ENCODE peak calls at places on chromosomes 1 and 21, in eight cellular contexts. N, H, E, O, B, W, R and P are unnamed samples.

GRCh38 chr1:161763522-161764098 is 2.5 kb upstream of the ATF6 start:
- DNase-seq in N (no peak), H (peak), E (peak), O (no peak), B (no peak), W (no peak), R (no peak), P (no peak)

GRCh38 chr1:58592521-58593134 is 15.6 kb upstream of the TACSTD2 start:
- DNase-seq in N (no peak), H (peak), E (peak), O (peak), B (no peak), W (peak), R (no peak), P (no peak)

GRCh38 chr1:41558761-41559171 is 74.3 kb upstream of the EDN2 start:
- DNase-seq in N (no peak), H (no peak), E (no peak), O (no peak), B (no peak), W (no peak), R (no peak), P (no peak)

GRCh38 chr1:43188106-43188505 is 16.0 kb downstream of the CFAP57 start:
- DNase-seq in N (no peak), H (no peak), E (no peak), O (no peak), B (no peak), W (no peak), R (no peak), P (no peak)

GRCh38 chr1:168148916-168149315 is 12.2 kb upstream of the GPR161 start:
- DNase-seq in N (no peak), H (no peak), E (no peak), O (no peak), B (no peak), W (no peak), R (no peak), P (no peak)

GRCh38 chr1:39779137-39779536 is 8.0 kb upstream of the OXCT2 start:
- DNase-seq in N (no peak), H (no peak), E (no peak), O (no peak), B (no peak), W (no peak), R (no peak), P (peak)

GRCh38 chr1:39646232-39647081 is 7.0 kb upstream of the HEYL start:
- DNase-seq in N (no peak), H (no peak), E (peak), O (peak), B (peak), W (no peak), R (no peak), P (peak)

GRCh38 chr21:15797577-15798363 is 68.0 kb downstream of the USP25 start:
- DNase-seq in N (no peak), H (no peak), E (peak), O (no peak), B (no peak), W (peak), R (no peak), P (no peak)

GRCh38 chr1:168708698-168709406 is 20.2 kb downstream of the DPT start:
- DNase-seq in N (no peak), H (no peak), E (no peak), O (no peak), B (peak), W (no peak), R (no peak), P (no peak)

DNA sequence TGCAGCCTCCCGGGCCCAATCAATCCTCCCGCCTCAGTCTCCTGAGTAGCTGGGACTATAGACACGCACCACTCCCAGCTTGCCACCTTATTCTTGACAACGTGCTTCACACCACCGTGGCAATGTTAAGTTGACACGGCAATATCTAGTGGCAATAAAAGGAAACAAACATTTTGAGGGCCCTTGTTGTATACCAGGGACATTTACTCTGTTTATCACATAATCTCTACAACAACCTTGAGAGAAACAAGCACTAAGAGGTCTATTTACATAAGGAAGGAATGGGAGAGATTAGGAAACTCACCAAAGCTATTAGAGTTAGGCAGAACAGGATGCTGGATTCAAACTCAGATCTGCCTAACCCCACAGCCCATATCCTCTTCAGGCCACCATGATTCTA is 3.1 kb downstream of the KLHDC8A start:
- DNase-seq in N (no peak), H (no peak), E (peak), O (no peak), B (no peak), W (no peak), R (no peak), P (no peak)
- TF ChIP-seq CTCF in N (no peak), H (no peak), E (no peak), O (no peak), B (no peak), W (no peak), R (no peak), P (no peak)

GRCh38 chr1:38092256-38092655 is 45.7 kb upstream of the POU3F1 start:
- DNase-seq in N (no peak), H (no peak), E (no peak), O (no peak), B (no peak), W (no peak), R (no peak), P (no peak)

GRCh38 chr1:38094711-38095336 is 48.2 kb upstream of the POU3F1 start:
- DNase-seq in N (no peak), H (no peak), E (no peak), O (no peak), B (no peak), W (no peak), R (no peak), P (no peak)

GRCh38 chr1:38095337-38096030 is 48.9 kb upstream of the POU3F1 start:
- DNase-seq in N (no peak), H (no peak), E (no peak), O (no peak), B (no peak), W (no peak), R (no peak), P (no peak)

GRCh38 chr1:38090796-38091195 is 44.2 kb upstream of the POU3F1 start:
- DNase-seq in N (no peak), H (no peak), E (no peak), O (no peak), B (no peak), W (no peak), R (no peak), P (no peak)

DNA sequence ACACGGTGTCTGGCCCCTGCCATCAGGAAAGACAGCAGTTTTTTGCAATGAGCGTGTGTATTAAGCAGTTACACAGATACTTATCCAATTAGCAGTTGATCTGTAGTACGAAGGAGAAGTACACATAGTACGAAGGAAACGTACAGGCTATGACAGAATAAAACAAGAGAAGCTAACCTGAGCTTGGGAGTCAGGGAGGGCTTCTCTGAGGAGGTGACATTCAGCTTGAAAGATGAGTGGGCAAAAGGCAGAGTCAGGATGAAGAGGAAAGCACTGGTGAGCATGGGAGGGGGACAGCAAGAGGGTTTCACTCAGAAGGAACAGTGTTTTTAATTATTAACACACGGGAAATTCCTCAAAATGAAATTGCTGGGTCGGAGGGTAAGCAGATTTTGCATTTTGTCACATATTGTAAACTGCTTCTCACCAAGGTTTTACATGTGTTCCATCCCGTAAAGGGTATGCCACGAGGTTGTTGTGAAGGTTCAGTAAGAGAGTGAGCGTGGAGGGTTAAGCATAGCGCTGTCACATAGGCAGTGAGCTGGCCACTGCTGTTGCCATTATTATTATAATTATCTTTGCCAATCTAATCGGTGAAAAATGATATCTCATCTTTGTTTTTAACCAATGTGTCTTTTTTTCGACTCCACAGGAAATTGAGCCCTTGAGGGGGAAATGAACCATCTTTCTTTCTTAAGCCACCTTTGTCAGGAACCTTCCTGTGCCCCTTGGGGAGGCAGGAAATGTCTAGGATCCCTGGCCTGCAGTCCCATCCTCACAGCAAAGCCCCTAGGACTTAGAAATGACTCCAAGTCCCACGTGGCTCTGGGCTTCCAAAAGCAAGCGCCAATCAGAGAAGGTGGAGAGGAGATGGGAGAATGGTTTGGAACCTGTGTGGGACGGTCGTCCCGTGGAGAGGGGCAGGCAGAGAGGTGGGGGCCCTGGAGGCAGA is 47.3 kb upstream of the POU3F1 start:
- DNase-seq in N (no peak), H (no peak), E (no peak), O (no peak), B (no peak), W (no peak), R (no peak), P (no peak)
- TF ChIP-seq CTCF in N (no peak), H (no peak), E (no peak), O (no peak), B (no peak), W (no peak), R (no peak), P (no peak)

DNA sequence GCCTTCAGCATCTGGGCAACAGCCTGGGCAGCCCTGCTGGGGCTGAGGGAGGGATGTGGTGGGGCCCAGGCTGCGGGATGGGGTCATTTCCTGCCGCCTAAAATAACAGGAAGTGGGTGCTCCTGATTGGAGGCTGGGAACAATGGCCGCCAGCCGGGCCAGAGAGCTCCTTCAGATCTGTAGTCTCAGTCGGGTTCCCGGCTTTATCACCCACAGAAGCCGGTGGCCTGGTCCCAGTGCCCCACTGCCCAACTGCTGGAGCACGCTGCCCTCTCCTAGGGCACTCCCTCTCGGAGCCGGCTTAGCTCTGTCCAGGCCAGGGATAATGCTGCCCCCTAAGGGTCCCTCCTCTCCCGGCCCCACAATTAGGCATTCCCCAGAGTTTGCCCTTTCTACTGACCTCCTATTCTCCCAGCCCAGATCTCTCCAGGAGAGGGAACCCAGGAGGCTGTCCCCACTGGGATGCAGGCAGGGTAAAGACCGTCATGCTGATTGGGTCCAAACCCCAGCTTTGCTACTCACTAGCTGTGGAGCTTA is 5.1 kb downstream of the MAP7D1 start:
- DNase-seq in N (peak), H (peak), E (peak), O (no peak), B (peak), W (peak), R (peak), P (peak)
- TF ChIP-seq CTCF in N (no peak), H (peak), E (peak), O (peak), B (no peak), W (peak), R (no peak), P (peak)

GRCh38 chr1:241408170-241408569 is 51.2 kb upstream of the RGS7 start:
- DNase-seq in N (no peak), H (peak), E (peak), O (no peak), B (no peak), W (peak), R (no peak), P (no peak)
- TF ChIP-seq CTCF in N (no peak), H (peak), E (peak), O (no peak), B (no peak), W (no peak), R (no peak), P (no peak)

GRCh38 chr1:9577423-9577822 is 11.3 kb upstream of the TMEM201 start:
- DNase-seq in N (no peak), H (no peak), E (no peak), O (no peak), B (no peak), W (no peak), R (no peak), P (no peak)

GRCh38 chr1:9580942-9581341 is 7.8 kb upstream of the TMEM201 start:
- DNase-seq in N (no peak), H (no peak), E (no peak), O (no peak), B (no peak), W (no peak), R (no peak), P (no peak)

GRCh38 chr1:9573723-9574122 is 15.0 kb upstream of the TMEM201 start:
- DNase-seq in N (no peak), H (no peak), E (peak), O (no peak), B (no peak), W (no peak), R (no peak), P (no peak)

DNA sequence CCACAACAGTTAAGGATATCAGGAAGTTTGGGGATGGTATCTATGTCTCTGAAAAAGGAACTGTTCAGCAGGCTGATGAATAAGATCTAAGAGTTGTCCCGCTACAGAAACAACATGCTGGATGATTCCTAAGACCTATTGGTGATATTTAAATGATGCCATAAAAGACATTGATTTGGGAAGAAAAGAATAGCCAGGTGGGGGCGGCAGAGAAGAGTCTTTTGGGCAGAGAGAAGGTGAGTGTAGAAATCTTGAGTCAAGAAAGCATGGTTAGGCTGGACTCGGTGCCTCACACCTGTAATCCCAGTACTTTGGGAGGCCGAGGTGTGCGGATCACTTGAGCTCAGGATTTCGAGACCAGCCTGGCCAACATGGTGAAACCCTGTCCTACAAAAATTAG is 11.8 kb upstream of the TMEM201 start:
- DNase-seq in N (no peak), H (no peak), E (no peak), O (no peak), B (no peak), W (no peak), R (no peak), P (no peak)
- TF ChIP-seq CTCF in N (no peak), H (no peak), E (no peak), O (no peak), B (no peak), W (no peak), R (no peak), P (no peak)

GRCh38 chr1:20729155-20729931 is 3.2 kb downstream of the SH2D5 start:
- DNase-seq in N (no peak), H (no peak), E (no peak), O (no peak), B (no peak), W (no peak), R (no peak), P (no peak)

GRCh38 chr1:20728371-20729154 is 3.9 kb downstream of the SH2D5 start:
- DNase-seq in N (no peak), H (no peak), E (no peak), O (no peak), B (no peak), W (no peak), R (no peak), P (no peak)

GRCh38 chr1:20726107-20726911 is 6.2 kb downstream of the SH2D5 start:
- DNase-seq in N (no peak), H (no peak), E (no peak), O (no peak), B (no peak), W (no peak), R (no peak), P (no peak)

GRCh38 chr1:20726932-20727745 is 5.4 kb downstream of the SH2D5 start:
- DNase-seq in N (no peak), H (no peak), E (no peak), O (no peak), B (no peak), W (no peak), R (no peak), P (no peak)

GRCh38 chr1:20727746-20728316 is 4.7 kb downstream of the SH2D5 start:
- DNase-seq in N (no peak), H (no peak), E (no peak), O (no peak), B (no peak), W (no peak), R (no peak), P (no peak)
- TF ChIP-seq CTCF in N (no peak), H (no peak), E (peak), O (no peak), B (no peak), W (no peak), R (no peak), P (no peak)

GRCh38 chr21:44911384-44912157 is 9.1 kb downstream of the ITGB2 start:
- DNase-seq in N (no peak), H (peak), E (no peak), O (no peak), B (peak), W (no peak), R (peak), P (no peak)
- TF ChIP-seq CTCF in N (no peak), H (peak), E (no peak), O (no peak), B (peak), W (no peak), R (peak), P (no peak)